ENCODE peak calls at places on chromosomes 7 and 10, in five cellular contexts. Y is fibroblast of the aortic adventitia, F is OCI-LY7, M is RWPE1, N is EH. O is an unnamed sample.

GRCh38 chr7:133293390-133294110 is 40.7 kb downstream of the EXOC4 start:
- DNase-seq in Y (no peak), F (no peak), M (no peak), N (no peak), O (no peak)

GRCh38 chr10:974038-974784 is 14.0 kb upstream of the GTPBP4 start:
- DNase-seq in Y (peak), F (no peak), M (no peak), N (no peak), O (no peak)

GRCh38 chr7:6392712-6393666 is 54.8 kb downstream of the DAGLB start:
- DNase-seq in Y (peak), F (no peak), M (peak), N (peak), O (no peak)

GRCh38 chr10:79054203-79055099 is 14.3 kb upstream of the ZMIZ1 start:
- DNase-seq in Y (no peak), F (no peak), M (no peak), N (no peak), O (no peak)

GRCh38 chr7:29005829-29006228 is 47.7 kb upstream of the TRIL start:
- DNase-seq in Y (peak), F (no peak), M (no peak), N (peak), O (no peak)

GRCh38 chr7:50068026-50068425 is 25.0 kb downstream of the ZPBP start:
- DNase-seq in Y (peak), F (peak), M (peak), N (no peak), O (peak)

GRCh38 chr7:157694389-157694665 is 357.5 kb downstream of the DNAJB6 start:
- DNase-seq in Y (no peak), F (no peak), M (no peak), N (no peak), O (no peak)

GRCh38 chr7:102830206-102830605 is 81.4 kb downstream of the FAM185A start:
- DNase-seq in Y (no peak), F (no peak), M (no peak), N (peak), O (no peak)

GRCh38 chr10:101775273-101776131 is at the start of gene FGF8:
- DNase-seq in Y (no peak), F (no peak), M (no peak), N (no peak), O (no peak)

GRCh38 chr7:17071866-17072265 is 190.1 kb upstream of the AGR3 start:
- DNase-seq in Y (no peak), F (no peak), M (no peak), N (no peak), O (no peak)

GRCh38 chr10:30536578-30536977 is 93.0 kb downstream of the LYZL2 start:
- DNase-seq in Y (no peak), F (peak), M (no peak), N (no peak), O (no peak)

GRCh38 chr10:23945845-23946244 is 263.1 kb upstream of the KIAA1217 start:
- DNase-seq in Y (no peak), F (no peak), M (no peak), N (no peak), O (no peak)

GRCh38 chr10:103768345-103768744 is 87.0 kb downstream of the SH3PXD2A start:
- DNase-seq in Y (no peak), F (no peak), M (no peak), N (no peak), O (no peak)

GRCh38 chr7:50418086-50418515 is 32.0 kb downstream of the FIGNL1 start:
- DNase-seq in Y (peak), F (peak), M (peak), N (peak), O (peak)

GRCh38 chr7:54839538-54840213 is 80.7 kb upstream of the SEC61G start:
- DNase-seq in Y (peak), F (no peak), M (peak), N (peak), O (peak)

GRCh38 chr7:23533160-23533559 is 1.4 kb upstream of the TRA2A start:
- DNase-seq in Y (no peak), F (no peak), M (no peak), N (no peak), O (peak)

GRCh38 chr10:121559321-121559720 is 38.9 kb downstream of the FGFR2 start:
- DNase-seq in Y (no peak), F (no peak), M (no peak), N (no peak), O (no peak)

GRCh38 chr7:5479941-5480517 is 56.4 kb upstream of the TNRC18 start:
- DNase-seq in Y (no peak), F (no peak), M (no peak), N (no peak), O (no peak)

GRCh38 chr10:60123668-60124067 is 217.3 kb upstream of the CCDC6 start:
- DNase-seq in Y (no peak), F (no peak), M (no peak), N (peak), O (no peak)

GRCh38 chr7:142607351-142607750 is 141.9 kb upstream of the PRSS1 start:
- DNase-seq in Y (no peak), F (no peak), M (no peak), N (no peak), O (no peak)

GRCh38 chr10:93816123-93816747 is 58.5 kb downstream of the LGI1 start:
- DNase-seq in Y (peak), F (peak), M (peak), N (peak), O (peak)

GRCh38 chr7:131674131-131674530 is 117.7 kb upstream of the PODXL start:
- DNase-seq in Y (no peak), F (no peak), M (no peak), N (no peak), O (no peak)

GRCh38 chr7:123528265-123528664 is 6.1 kb downstream of the IQUB start:
- DNase-seq in Y (no peak), F (no peak), M (no peak), N (no peak), O (no peak)

GRCh38 chr10:93876391-93876790 is 17.4 kb upstream of the SLC35G1 start:
- DNase-seq in Y (peak), F (no peak), M (no peak), N (peak), O (no peak)

GRCh38 chr7:81857385-81857784 is 87.5 kb upstream of the HGF start:
- DNase-seq in Y (peak), F (no peak), M (no peak), N (peak), O (no peak)

GRCh38 chr7:17844514-17845196 is 95.6 kb downstream of the SNX13 start:
- DNase-seq in Y (no peak), F (no peak), M (no peak), N (peak), O (no peak)